ENCODE peak calls at places on chromosomes 6 and 20, in nine cellular contexts. C, W, J, I, Z, T, K, R and U are unnamed samples.

GRCh38 chr6:3061501-3061941 is 6.8 kb upstream of the RIPK1 start:
- DNase-seq in I (no peak), R (no peak), T (no peak), K (no peak), J (no peak), W (peak), Z (no peak), C (no peak), U (no peak)

GRCh38 chr20:58216334-58216733 is 12.1 kb downstream of the ANKRD60 start:
- DNase-seq in J (no peak), R (no peak), W (no peak), T (no peak), K (no peak), C (no peak), I (no peak), Z (no peak), U (no peak)

GRCh38 chr6:34556031-34556471 is at the start of gene SPDEF:
- DNase-seq in K (no peak), C (no peak), W (no peak), Z (no peak), T (no peak), J (no peak), I (no peak), R (no peak), U (no peak)

GRCh38 chr20:10507052-10507451 is 71.9 kb downstream of the SLX4IP start:
- DNase-seq in W (no peak), I (no peak), K (no peak), R (no peak), C (no peak), J (no peak), T (no peak), Z (no peak), U (no peak)

GRCh38 chr6:143368426-143368825 is 82.1 kb downstream of the ADAT2 start:
- DNase-seq in K (no peak), T (no peak), J (no peak), R (no peak), I (no peak), W (peak), C (no peak), Z (no peak), U (no peak)

GRCh38 chr6:169251822-169252804 is 1.5 kb downstream of the THBS2 start:
- DNase-seq in Z (no peak), W (no peak), J (no peak), T (no peak), K (no peak), C (no peak), I (no peak), R (no peak), U (no peak)

GRCh38 chr6:144372116-144372515 is 87.0 kb downstream of the UTRN start:
- DNase-seq in T (no peak), I (no peak), J (no peak), R (no peak), K (no peak), W (no peak), Z (no peak), C (no peak), U (no peak)

GRCh38 chr20:36313476-36313875 is 7.3 kb downstream of the DLGAP4 start:
- DNase-seq in J (no peak), Z (no peak), I (no peak), W (no peak), C (no peak), K (no peak), R (no peak), T (no peak), U (peak)

GRCh38 chr6:89575562-89575960 is 63.0 kb downstream of the LYRM2 start:
- DNase-seq in J (no peak), R (no peak), K (no peak), I (no peak), W (no peak), C (no peak), T (no peak), Z (no peak), U (no peak)

GRCh38 chr20:57748601-57749130 is 38.9 kb upstream of the PMEPA1 start:
- DNase-seq in Z (peak), C (peak), T (peak), J (peak), K (peak), I (peak), W (peak), R (peak), U (peak)

GRCh38 chr6:34920097-34920496 is 31.0 kb downstream of the ANKS1A start:
- DNase-seq in Z (no peak), C (no peak), I (no peak), K (no peak), J (no peak), T (no peak), R (no peak), W (no peak), U (no peak)

GRCh38 chr6:24775520-24776058 is 852 bp downstream of the GMNN start:
- DNase-seq in R (no peak), Z (no peak), T (no peak), I (no peak), C (no peak), J (no peak), K (no peak), W (peak), U (peak)

GRCh38 chr6:156919370-156919769 is 142.2 kb downstream of the ARID1B start:
- DNase-seq in T (no peak), I (no peak), K (no peak), W (no peak), Z (no peak), J (no peak), C (no peak), R (no peak), U (no peak)

GRCh38 chr6:149563928-149564325 is 2.2 kb upstream of the GINM1 start:
- DNase-seq in R (no peak), I (no peak), T (no peak), Z (no peak), C (no peak), K (no peak), J (no peak), W (no peak), U (no peak)

GRCh38 chr20:19231359-19232035 is 19.1 kb downstream of the SLC24A3 start:
- DNase-seq in J (no peak), C (no peak), W (no peak), R (no peak), Z (no peak), T (no peak), I (no peak), K (no peak), U (no peak)

GRCh38 chr6:121635355-121635754 is 199.9 kb downstream of the GJA1 start:
- DNase-seq in T (no peak), W (no peak), I (no peak), Z (no peak), J (no peak), R (no peak), C (no peak), K (no peak), U (no peak)

GRCh38 chr20:19976595-19977372 is 40.4 kb upstream of the NAA20 start:
- DNase-seq in K (no peak), W (peak), Z (peak), T (peak), I (peak), R (no peak), J (no peak), C (no peak), U (peak)

GRCh38 chr6:151004415-151005024 is 139.0 kb downstream of the MTHFD1L start:
- DNase-seq in J (no peak), K (no peak), C (no peak), I (no peak), R (no peak), T (no peak), Z (no peak), W (peak), U (peak)

GRCh38 chr6:1792989-1793388 is 183.3 kb downstream of the FOXC1 start:
- DNase-seq in W (peak), C (peak), Z (no peak), K (no peak), I (peak), R (no peak), T (no peak), J (no peak), U (peak)

GRCh38 chr6:34486106-34486740 is 20.3 kb downstream of the PACSIN1 start:
- DNase-seq in W (no peak), Z (no peak), T (no peak), R (no peak), I (no peak), K (no peak), J (no peak), C (no peak), U (no peak)

GRCh38 chr6:137497722-137498463 is 3.7 kb upstream of the OLIG3 start:
- DNase-seq in C (peak), R (no peak), Z (no peak), T (no peak), W (no peak), I (no peak), J (no peak), K (no peak), U (no peak)

GRCh38 chr20:18436847-18437246 is 30.0 kb downstream of the DZANK1 start:
- DNase-seq in Z (no peak), K (no peak), W (no peak), I (no peak), J (no peak), C (no peak), T (no peak), R (no peak), U (no peak)

GRCh38 chr6:16706029-16706428 is 55.2 kb downstream of the ATXN1 start:
- DNase-seq in R (no peak), K (no peak), Z (no peak), I (no peak), J (no peak), C (no peak), T (no peak), W (no peak), U (no peak)

GRCh38 chr20:54573838-54574237 is 98.4 kb downstream of the DOK5 start:
- DNase-seq in T (no peak), I (no peak), J (no peak), C (no peak), W (no peak), Z (no peak), K (no peak), R (no peak), U (no peak)

GRCh38 chr6:11245406-11245990 is 13.0 kb upstream of the NEDD9 start:
- DNase-seq in C (no peak), J (no peak), R (no peak), Z (no peak), W (no peak), I (no peak), T (no peak), K (no peak), U (peak)

GRCh38 chr6:27605401-27606342 is 132.8 kb upstream of the ZNF184 start:
- DNase-seq in R (no peak), K (no peak), J (no peak), C (peak), T (no peak), W (peak), I (peak), Z (no peak), U (peak)